ENCODE peak calls at places on chromosomes 11 and 22, in eight cellular contexts. D is brain microvascular endothelial cell, W is fibroblast of lung, O is cardiac fibroblast, Q is ascending aorta, J is colonic mucosa, P is dorsolateral prefrontal cortex, L is Caco-2. R is an unnamed sample.

GRCh38 chr11:67371199-67371548 is 2.2 kb downstream of the CLCF1 start:
- DNase-seq in P (no peak), L (no peak), O (no peak), J (no peak), D (no peak), W (no peak), Q (no peak), R (no peak)

GRCh38 chr22:28442264-28442950 is 237.2 kb downstream of the TTC28 start:
- DNase-seq in D (peak), O (peak), L (peak), P (peak), W (peak), Q (peak), J (peak), R (peak)

GRCh38 chr11:69055212-69055586 is 6.5 kb downstream of the TPCN2 start:
- DNase-seq in D (no peak), Q (no peak), W (no peak), L (peak), P (no peak), O (no peak), J (peak), R (no peak)

GRCh38 chr11:11512502-11512901 is 109.3 kb downstream of the GALNT18 start:
- DNase-seq in D (no peak), J (no peak), L (no peak), P (no peak), W (no peak), O (no peak), Q (no peak), R (no peak)

GRCh38 chr11:65625628-65626342 is 10.2 kb downstream of the PCNX3 start:
- DNase-seq in P (peak), L (peak), J (peak), Q (no peak), W (no peak), O (peak), D (no peak), R (no peak)

GRCh38 chr11:78344676-78345075 is 72.9 kb downstream of the GAB2 start:
- DNase-seq in J (no peak), O (no peak), D (no peak), Q (no peak), P (no peak), L (no peak), W (no peak), R (no peak)

GRCh38 chr22:49583886-49584505 is 243.7 kb downstream of the BRD1 start:
- DNase-seq in O (no peak), J (no peak), L (no peak), W (no peak), P (no peak), D (no peak), Q (peak), R (no peak)

GRCh38 chr11:68379216-68379615 is 66.8 kb downstream of the LRP5 start:
- DNase-seq in D (no peak), O (no peak), L (no peak), W (no peak), P (no peak), J (no peak), Q (no peak), R (peak)

GRCh38 chr22:46674367-46674781 is 54.2 kb downstream of the GRAMD4 start:
- DNase-seq in L (no peak), O (no peak), W (no peak), Q (peak), P (no peak), D (no peak), J (no peak), R (no peak)

DNA sequence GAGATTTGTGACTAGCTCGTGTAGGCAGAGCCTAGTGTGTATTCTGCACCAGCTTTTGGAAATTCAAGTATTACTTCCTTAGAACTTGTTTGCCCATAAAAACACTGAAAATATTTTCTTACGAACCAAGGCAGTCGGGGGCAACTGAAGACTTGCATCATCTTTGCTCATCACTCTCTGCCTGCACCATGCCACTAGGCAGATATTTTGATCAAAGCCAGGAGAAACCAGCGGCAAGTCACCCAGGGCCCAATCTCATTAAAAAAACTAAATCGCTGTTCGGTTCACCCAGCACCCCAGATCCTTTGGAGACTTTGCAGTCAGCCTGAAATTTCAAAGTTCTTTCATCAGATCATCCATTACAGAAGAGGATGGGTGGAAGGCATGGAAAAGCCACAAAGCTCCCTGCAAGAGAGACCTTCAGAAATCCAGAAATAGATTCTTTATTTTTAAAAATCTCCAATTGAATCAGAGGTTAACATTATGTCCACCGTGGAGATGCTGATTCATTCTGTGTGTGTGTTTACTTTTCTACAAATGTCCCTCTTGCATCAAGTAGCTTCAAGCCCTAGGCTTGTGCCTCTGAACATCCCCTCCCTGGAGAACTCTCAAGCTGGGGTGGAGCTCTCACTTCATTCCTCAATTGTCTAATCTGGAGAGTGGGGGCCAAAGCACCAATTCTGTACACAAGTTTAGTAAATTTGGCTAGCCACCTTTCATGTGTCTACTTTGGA is 78.4 kb downstream of the ETS1 start:
- DNase-seq in O (peak), D (peak), J (no peak), L (no peak), Q (no peak), P (no peak), W (peak), R (peak)
- H3K4me3 ChIP-seq in O (no peak), D (no peak), J (no peak), L (no peak), Q (no peak), P (no peak), W (no peak), R (no peak)

DNA sequence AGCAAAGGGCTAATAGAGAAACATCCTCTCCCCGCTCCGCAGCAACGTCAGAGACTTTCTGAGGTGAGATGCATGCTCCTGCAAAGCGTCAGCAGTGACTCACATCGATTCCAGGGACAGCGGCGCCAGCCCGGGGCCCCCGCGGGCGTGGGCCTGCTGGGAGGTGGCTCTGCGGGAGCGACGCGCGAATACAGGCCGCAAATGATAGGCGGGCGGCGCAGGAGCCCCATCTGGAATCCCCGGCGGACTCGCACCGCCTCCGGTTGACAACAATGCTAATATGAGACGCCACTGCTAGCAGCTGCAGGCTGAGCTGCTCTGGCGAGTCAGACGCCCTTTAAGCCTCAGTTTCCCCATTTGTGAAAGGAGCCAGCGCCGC is 557 bp downstream of the RANGAP1 start:
- DNase-seq in W (peak), O (peak), P (peak), J (peak), Q (peak), D (peak), L (peak), R (peak)
- TF ChIP-seq CTCF in W (no peak), O (no peak), P (no peak), J (no peak), Q (no peak), D (no peak), L (no peak), R (no peak)

DNA sequence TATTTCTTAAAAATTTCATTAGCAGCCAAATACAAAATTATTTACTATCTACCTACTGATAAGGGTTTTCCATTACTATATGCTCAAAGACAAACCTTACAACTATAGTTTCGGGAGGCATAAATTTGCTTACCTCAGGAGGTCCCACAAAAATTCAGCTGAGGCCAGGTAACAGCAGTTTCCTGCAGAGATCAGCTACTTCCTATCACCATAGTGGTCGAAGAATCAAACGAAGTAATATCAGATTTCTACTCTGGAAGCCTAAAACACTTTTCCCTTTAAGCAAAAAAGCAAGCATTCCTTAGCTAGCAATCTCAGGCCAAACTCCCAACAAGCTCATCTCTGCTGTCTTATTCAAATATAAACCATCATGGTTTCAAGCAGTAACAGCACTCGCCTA is 3.1 kb downstream of the NAP1L4 start:
- DNase-seq in O (no peak), W (peak), P (no peak), J (no peak), Q (no peak), D (no peak), L (no peak), R (no peak)
- H3K4me3 ChIP-seq in O (no peak), W (peak), P (peak), J (peak), Q (peak), D (peak), L (peak), R (peak)

GRCh38 chr11:19953909-19954308 is 206.4 kb downstream of the DBX1 start:
- DNase-seq in W (peak), Q (no peak), L (peak), J (no peak), O (peak), D (peak), P (no peak), R (peak)
- TF ChIP-seq CTCF in W (peak), Q (peak), L (peak), J (no peak), O (peak), D (peak), P (peak), R (peak)

DNA sequence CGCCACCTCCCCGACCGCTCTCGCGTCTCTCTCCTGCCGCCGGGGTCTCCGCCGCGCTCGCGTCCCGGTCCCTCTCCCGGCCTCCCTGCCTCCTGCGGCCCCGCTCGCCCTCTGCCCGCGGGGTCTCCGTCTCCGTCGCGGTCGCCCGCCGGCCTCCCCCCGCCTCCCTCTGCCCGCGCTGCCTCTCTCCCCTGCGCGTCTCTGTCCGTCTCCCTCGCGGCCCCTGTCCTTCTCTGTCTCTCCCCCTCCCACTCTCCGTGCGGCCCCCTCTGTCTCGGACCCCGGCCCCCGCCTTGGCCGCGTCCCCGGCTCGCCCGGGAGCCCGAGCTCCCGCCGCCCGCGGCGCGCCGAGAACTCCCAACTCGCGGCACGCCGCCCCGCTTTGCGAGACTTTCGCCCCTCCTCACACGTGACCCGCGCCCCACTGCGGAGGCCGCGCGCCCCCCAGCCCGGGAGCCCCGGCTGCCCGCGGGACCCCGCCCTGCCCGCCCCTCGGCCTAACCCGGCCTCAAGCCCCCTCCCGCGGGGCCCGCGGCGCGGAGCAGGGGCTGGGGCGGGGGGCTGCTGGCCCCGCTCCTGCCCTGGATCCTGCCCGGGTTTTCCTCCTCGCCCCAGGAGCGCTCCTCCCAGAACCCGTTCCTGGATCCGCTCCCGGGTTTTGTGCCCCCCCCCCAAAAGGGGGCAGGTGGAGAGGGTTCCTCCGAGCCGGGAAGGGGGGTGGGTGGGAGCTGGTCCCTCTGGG is 702 bp upstream of the KCNJ4 start:
- DNase-seq in L (peak), W (peak), P (no peak), O (no peak), J (no peak), D (no peak), Q (no peak), R (no peak)
- H3K4me3 ChIP-seq in L (peak), W (no peak), P (peak), O (peak), J (no peak), D (peak), Q (peak), R (no peak)

GRCh38 chr11:104891135-104891534 is 7.1 kb downstream of the CASP12 start:
- DNase-seq in O (peak), L (no peak), P (no peak), D (peak), J (no peak), Q (no peak), W (peak), R (no peak)
- TF ChIP-seq CTCF in O (no peak), L (no peak), P (no peak), D (no peak), J (no peak), Q (no peak), W (no peak), R (no peak)

GRCh38 chr11:12989428-12990242 is 19.5 kb upstream of the RASSF10 start:
- DNase-seq in L (no peak), O (no peak), J (no peak), W (peak), D (no peak), P (no peak), Q (no peak), R (no peak)
- H3K4me3 ChIP-seq in L (no peak), O (no peak), J (no peak), W (no peak), D (no peak), P (no peak), Q (no peak), R (no peak)

GRCh38 chr11:101955701-101956100 is 39.4 kb upstream of the ANGPTL5 start:
- DNase-seq in P (no peak), L (no peak), Q (no peak), O (no peak), J (no peak), W (no peak), D (no peak), R (no peak)
- TF ChIP-seq CTCF in P (no peak), L (no peak), Q (no peak), O (no peak), J (no peak), W (no peak), D (no peak), R (no peak)